ENCODE peak calls at places on chromosomes 1 and 21, in five cellular contexts. One of them, this sample, is unnamed.

GRCh38 chr1:36207339-36207738 is 16.9 kb upstream of the THRAP3 start:
- DNase-seq in fibroblast of lung: peak
- DNase-seq in HuH-7.5: no peak
- DNase-seq in stimulated activated CD4-positive, alpha-beta T cell treated with anti-CD3 and anti-CD28 coated beads, Interleukin-4, amount 100 ng/mL, for 1 hour: no peak
- DNase-seq in caudate nucleus: peak
- DNase-seq in this sample: no peak

GRCh38 chr21:45830221-45830640 is 151.3 kb upstream of the COL6A1 start:
- DNase-seq in stimulated activated CD4-positive, alpha-beta T cell treated with anti-CD3 and anti-CD28 coated beads, Interleukin-4, amount 100 ng/mL, for 1 hour: no peak
- DNase-seq in fibroblast of lung: peak
- DNase-seq in caudate nucleus: no peak
- DNase-seq in HuH-7.5: no peak
- DNase-seq in this sample: no peak

GRCh38 chr1:2228684-2229031 is 539 bp downstream of the SKI start:
- DNase-seq in caudate nucleus: no peak
- DNase-seq in HuH-7.5: no peak
- DNase-seq in stimulated activated CD4-positive, alpha-beta T cell treated with anti-CD3 and anti-CD28 coated beads, Interleukin-4, amount 100 ng/mL, for 1 hour: no peak
- DNase-seq in fibroblast of lung: peak
- DNase-seq in this sample: peak

GRCh38 chr1:207430602-207431001 is 23.5 kb upstream of the CR2 start:
- DNase-seq in stimulated activated CD4-positive, alpha-beta T cell treated with anti-CD3 and anti-CD28 coated beads, Interleukin-4, amount 100 ng/mL, for 1 hour: no peak
- DNase-seq in caudate nucleus: no peak
- DNase-seq in fibroblast of lung: no peak
- DNase-seq in HuH-7.5: no peak
- DNase-seq in this sample: no peak

GRCh38 chr1:37808369-37809319 is 636 bp upstream of the YRDC start:
- DNase-seq in caudate nucleus: peak
- DNase-seq in HuH-7.5: peak
- DNase-seq in stimulated activated CD4-positive, alpha-beta T cell treated with anti-CD3 and anti-CD28 coated beads, Interleukin-4, amount 100 ng/mL, for 1 hour: no peak
- DNase-seq in fibroblast of lung: peak
- DNase-seq in this sample: peak

GRCh38 chr1:186315585-186315984 is 59.5 kb downstream of the TPR start:
- DNase-seq in fibroblast of lung: no peak
- DNase-seq in HuH-7.5: no peak
- DNase-seq in caudate nucleus: no peak
- DNase-seq in stimulated activated CD4-positive, alpha-beta T cell treated with anti-CD3 and anti-CD28 coated beads, Interleukin-4, amount 100 ng/mL, for 1 hour: no peak
- DNase-seq in this sample: no peak

GRCh38 chr21:35473496-35473895 is 424.4 kb upstream of the RUNX1 start:
- DNase-seq in HuH-7.5: no peak
- DNase-seq in caudate nucleus: no peak
- DNase-seq in stimulated activated CD4-positive, alpha-beta T cell treated with anti-CD3 and anti-CD28 coated beads, Interleukin-4, amount 100 ng/mL, for 1 hour: no peak
- DNase-seq in fibroblast of lung: no peak
- DNase-seq in this sample: no peak

GRCh38 chr1:168301664-168302320 is 21.1 kb downstream of the TBX19 start:
- DNase-seq in stimulated activated CD4-positive, alpha-beta T cell treated with anti-CD3 and anti-CD28 coated beads, Interleukin-4, amount 100 ng/mL, for 1 hour: no peak
- DNase-seq in caudate nucleus: no peak
- DNase-seq in HuH-7.5: no peak
- DNase-seq in fibroblast of lung: peak
- DNase-seq in this sample: peak

GRCh38 chr1:149848811-149849210 is 50.6 kb upstream of the BOLA1 start:
- DNase-seq in fibroblast of lung: peak
- DNase-seq in HuH-7.5: no peak
- DNase-seq in caudate nucleus: no peak
- DNase-seq in stimulated activated CD4-positive, alpha-beta T cell treated with anti-CD3 and anti-CD28 coated beads, Interleukin-4, amount 100 ng/mL, for 1 hour: no peak
- DNase-seq in this sample: no peak

GRCh38 chr1:5164155-5164554 is 509.7 kb downstream of the AJAP1 start:
- DNase-seq in HuH-7.5: no peak
- DNase-seq in stimulated activated CD4-positive, alpha-beta T cell treated with anti-CD3 and anti-CD28 coated beads, Interleukin-4, amount 100 ng/mL, for 1 hour: no peak
- DNase-seq in caudate nucleus: no peak
- DNase-seq in fibroblast of lung: no peak
- DNase-seq in this sample: no peak

GRCh38 chr1:54122131-54122751 is 30.6 kb downstream of the CDCP2 start:
- DNase-seq in stimulated activated CD4-positive, alpha-beta T cell treated with anti-CD3 and anti-CD28 coated beads, Interleukin-4, amount 100 ng/mL, for 1 hour: no peak
- DNase-seq in caudate nucleus: no peak
- DNase-seq in HuH-7.5: peak
- DNase-seq in fibroblast of lung: no peak
- DNase-seq in this sample: no peak

GRCh38 chr1:228272831-228273571 is 65.2 kb downstream of the OBSCN start:
- DNase-seq in caudate nucleus: no peak
- DNase-seq in fibroblast of lung: no peak
- DNase-seq in HuH-7.5: no peak
- DNase-seq in stimulated activated CD4-positive, alpha-beta T cell treated with anti-CD3 and anti-CD28 coated beads, Interleukin-4, amount 100 ng/mL, for 1 hour: no peak
- DNase-seq in this sample: no peak

GRCh38 chr1:153771841-153772593 is 3.2 kb upstream of the SLC27A3 start:
- DNase-seq in fibroblast of lung: no peak
- DNase-seq in stimulated activated CD4-positive, alpha-beta T cell treated with anti-CD3 and anti-CD28 coated beads, Interleukin-4, amount 100 ng/mL, for 1 hour: no peak
- DNase-seq in HuH-7.5: no peak
- DNase-seq in caudate nucleus: no peak
- DNase-seq in this sample: peak

GRCh38 chr1:27545876-27546275 is 55.9 kb upstream of the WASF2 start:
- DNase-seq in fibroblast of lung: no peak
- DNase-seq in HuH-7.5: no peak
- DNase-seq in caudate nucleus: no peak
- DNase-seq in stimulated activated CD4-positive, alpha-beta T cell treated with anti-CD3 and anti-CD28 coated beads, Interleukin-4, amount 100 ng/mL, for 1 hour: no peak
- DNase-seq in this sample: no peak

GRCh38 chr1:51768971-51769601 is 109.4 kb downstream of the NRDC start:
- DNase-seq in HuH-7.5: peak
- DNase-seq in fibroblast of lung: peak
- DNase-seq in stimulated activated CD4-positive, alpha-beta T cell treated with anti-CD3 and anti-CD28 coated beads, Interleukin-4, amount 100 ng/mL, for 1 hour: peak
- DNase-seq in caudate nucleus: no peak
- DNase-seq in this sample: peak

GRCh38 chr1:19676438-19676922 is 11.8 kb downstream of the HTR6 start:
- DNase-seq in fibroblast of lung: peak
- DNase-seq in HuH-7.5: peak
- DNase-seq in caudate nucleus: peak
- DNase-seq in stimulated activated CD4-positive, alpha-beta T cell treated with anti-CD3 and anti-CD28 coated beads, Interleukin-4, amount 100 ng/mL, for 1 hour: no peak
- DNase-seq in this sample: peak

This sample was measured in ACHN.